ENCODE peak calls at places on chromosomes 11 and 22, in seven cellular contexts. G is cardiac fibroblast, I is foreskin fibroblast, B is AG04450, Y is spleen, V is GM06990, P is astrocyte of the spinal cord. R is an unnamed sample.

GRCh38 chr22:25645266-25645665 is 80.8 kb downstream of the GRK3 start:
- DNase-seq in G (peak), I (peak), B (no peak), Y (no peak), V (no peak), P (peak), R (peak)

GRCh38 chr11:12179521-12179920 is 69.1 kb downstream of the MICAL2 start:
- DNase-seq in G (no peak), I (peak), B (no peak), Y (no peak), V (no peak), P (no peak), R (no peak)

GRCh38 chr11:122215244-122215992 is 99.4 kb upstream of the BLID start:
- DNase-seq in G (peak), I (peak), B (peak), Y (peak), V (peak), P (peak), R (peak)

GRCh38 chr11:40280161-40281054 is 1179.0 kb downstream of the LRRC4C start:
- DNase-seq in G (no peak), I (no peak), B (no peak), Y (no peak), V (no peak), P (peak), R (no peak)

GRCh38 chr11:110338684-110339083 is 42.3 kb upstream of the RDX start:
- DNase-seq in G (no peak), I (no peak), B (no peak), Y (no peak), V (no peak), P (no peak), R (no peak)

GRCh38 chr11:73323464-73323863 is 15.4 kb downstream of the ARHGEF17 start:
- DNase-seq in G (peak), I (peak), B (no peak), Y (peak), V (no peak), P (peak), R (peak)

GRCh38 chr11:132402056-132402684 is 1031.8 kb downstream of the NTM start:
- DNase-seq in G (peak), I (peak), B (peak), Y (no peak), V (peak), P (peak), R (peak)

GRCh38 chr22:28246392-28246791 is 327.3 kb upstream of the PITPNB start:
- DNase-seq in G (peak), I (peak), B (no peak), Y (no peak), V (no peak), P (peak), R (peak)

GRCh38 chr11:833114-833791 is 501 bp downstream of the CD151 start:
- DNase-seq in G (peak), I (peak), B (no peak), Y (peak), V (peak), P (no peak), R (peak)

GRCh38 chr11:117705866-117706265 is 91.2 kb downstream of the DSCAML1 start:
- DNase-seq in G (no peak), I (no peak), B (no peak), Y (no peak), V (no peak), P (no peak), R (no peak)

GRCh38 chr11:110903830-110904229 is 191.6 kb upstream of the ARHGAP20 start:
- DNase-seq in G (peak), I (peak), B (no peak), Y (no peak), V (no peak), P (peak), R (peak)

GRCh38 chr11:34417203-34417602 is 21.5 kb upstream of the CAT start:
- DNase-seq in G (no peak), I (no peak), B (no peak), Y (no peak), V (no peak), P (no peak), R (no peak)

GRCh38 chr11:11095971-11096370 is 238.1 kb upstream of the ZBED5 start:
- DNase-seq in G (no peak), I (no peak), B (no peak), Y (no peak), V (no peak), P (no peak), R (no peak)

GRCh38 chr22:17472886-17473285 is 90.4 kb upstream of the SLC25A18 start:
- DNase-seq in G (no peak), I (no peak), B (no peak), Y (no peak), V (no peak), P (no peak), R (no peak)

GRCh38 chr11:102061276-102061675 is 14.0 kb downstream of the CFAP300 start:
- DNase-seq in G (peak), I (peak), B (no peak), Y (no peak), V (no peak), P (peak), R (peak)

GRCh38 chr11:18171377-18172000 is 1.1 kb upstream of the MRGPRX4 start:
- DNase-seq in G (peak), I (peak), B (no peak), Y (no peak), V (no peak), P (no peak), R (peak)

GRCh38 chr11:26849009-26849408 is 127.1 kb upstream of the SLC5A12 start:
- DNase-seq in G (peak), I (no peak), B (no peak), Y (no peak), V (no peak), P (no peak), R (no peak)

GRCh38 chr22:42693055-42693762 is 27.5 kb downstream of the A4GALT start:
- DNase-seq in G (no peak), I (no peak), B (no peak), Y (no peak), V (no peak), P (no peak), R (no peak)

GRCh38 chr22:34236527-34236926 is 316.3 kb upstream of the LARGE1 start:
- DNase-seq in G (no peak), I (no peak), B (no peak), Y (no peak), V (no peak), P (no peak), R (no peak)

GRCh38 chr22:27100789-27101188 is 443.4 kb downstream of the MIAT start:
- DNase-seq in G (peak), I (peak), B (no peak), Y (no peak), V (no peak), P (peak), R (peak)

GRCh38 chr11:60985991-60986915 is 14.8 kb downstream of the CD6 start:
- DNase-seq in G (no peak), I (peak), B (peak), Y (peak), V (no peak), P (peak), R (peak)

GRCh38 chr11:8109675-8110074 is 28.7 kb downstream of the TUB start:
- DNase-seq in G (no peak), I (no peak), B (no peak), Y (no peak), V (no peak), P (no peak), R (no peak)

GRCh38 chr11:115645631-115646271 is 141.5 kb upstream of the CADM1 start:
- DNase-seq in G (no peak), I (no peak), B (no peak), Y (no peak), V (no peak), P (no peak), R (no peak)

DNA sequence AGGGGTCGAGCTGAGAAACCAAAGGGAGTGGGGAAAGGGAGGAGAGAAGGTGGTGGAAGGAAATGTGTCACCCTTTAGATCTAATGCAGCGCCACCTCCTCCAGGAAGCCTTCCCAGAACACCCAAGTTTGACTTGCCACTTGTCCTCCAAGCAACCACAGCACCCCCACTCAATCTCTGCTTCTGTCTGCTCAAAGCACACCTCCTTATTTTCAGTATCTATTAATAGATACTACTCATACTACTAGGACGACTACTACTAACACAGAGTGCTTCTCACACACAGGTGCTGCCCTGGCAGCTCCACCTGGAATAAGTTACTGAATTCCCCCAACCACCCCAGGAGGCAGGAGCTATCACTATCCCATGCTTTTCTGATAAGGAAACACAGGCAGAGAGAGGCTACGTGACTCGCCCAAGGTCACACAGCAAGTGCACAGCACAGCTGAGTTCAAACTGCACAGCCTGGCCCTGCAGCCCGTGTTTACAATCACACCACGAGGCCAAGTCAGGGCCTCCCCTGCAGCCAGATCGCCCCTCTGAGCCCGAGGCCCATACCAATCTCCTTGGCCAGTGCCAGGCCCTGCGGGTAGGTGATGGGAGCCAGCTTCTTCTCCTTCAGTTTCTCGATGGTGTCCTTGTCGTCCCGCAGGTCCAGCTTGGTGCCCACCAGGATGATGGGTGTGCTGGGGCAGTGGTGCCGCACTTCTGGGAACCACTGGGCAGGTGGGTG is 13.2 kb downstream of the RAC2 start:
- DNase-seq in G (no peak), I (peak), B (no peak), Y (peak), V (peak), P (no peak), R (peak)
- TF ChIP-seq CTCF in G (no peak), I (no peak), B (no peak), Y (no peak), V (no peak), P (no peak), R (no peak)

DNA sequence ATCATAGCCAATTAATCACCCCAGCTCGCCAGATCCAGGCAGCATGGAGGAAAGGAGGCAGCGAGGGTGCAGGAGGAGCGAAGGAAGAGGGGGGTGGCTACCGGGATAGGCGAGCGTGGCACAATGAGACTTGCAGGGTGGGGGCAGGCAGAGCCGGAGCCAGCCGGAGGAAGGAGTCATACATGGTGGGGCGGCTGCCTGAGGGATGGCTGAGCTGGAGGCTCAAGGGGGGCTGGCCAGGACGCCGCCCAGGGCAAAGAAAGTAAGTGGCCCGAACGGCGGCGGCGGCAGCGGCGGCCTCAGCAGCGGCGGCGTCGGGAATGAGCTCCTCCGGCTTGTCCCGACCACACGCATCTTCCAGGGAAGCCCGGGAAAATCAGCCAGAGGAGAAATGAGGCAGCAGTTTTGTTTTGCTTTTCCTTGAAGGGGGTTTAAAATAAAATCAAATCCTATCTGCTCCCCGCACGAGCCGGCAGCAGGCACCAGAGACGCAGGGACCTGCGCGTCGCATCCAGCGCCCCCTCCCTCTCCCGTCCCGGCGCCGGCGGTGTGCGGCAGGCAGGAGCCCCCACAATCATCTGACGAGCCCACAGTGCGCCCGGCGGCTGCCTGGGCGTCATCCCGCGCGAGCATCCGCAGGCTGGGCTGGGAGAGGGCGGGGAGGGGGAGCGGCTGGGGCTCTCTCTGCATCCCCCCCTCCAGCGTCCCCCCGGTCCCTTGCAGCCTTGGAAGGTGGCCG is 263.6 kb downstream of the CTTN start:
- DNase-seq in G (peak), I (peak), B (no peak), Y (no peak), V (no peak), P (peak), R (no peak)
- H3K4me3 ChIP-seq in G (no peak), I (peak), B (peak), Y (peak), V (no peak), P (peak), R (no peak)

GRCh38 chr11:4626207-4627105 is 10.8 kb upstream of the OR51D1 start:
- DNase-seq in G (peak), I (peak), B (peak), Y (no peak), V (peak), P (peak), R (peak)
- TF ChIP-seq CTCF in G (peak), I (peak), B (peak), Y (peak), V (peak), P (peak), R (peak)

GRCh38 chr11:113475160-113475761 is at the start of gene DRD2:
- DNase-seq in G (peak), I (peak), B (no peak), Y (no peak), V (no peak), P (no peak), R (peak)
- H3K4me3 ChIP-seq in G (no peak), I (no peak), B (no peak), Y (no peak), V (no peak), P (no peak), R (no peak)

GRCh38 chr11:81207421-81208054 is 1526.1 kb downstream of the FAM181B start:
- DNase-seq in G (no peak), I (no peak), B (no peak), Y (peak), V (no peak), P (no peak), R (no peak)
- TF ChIP-seq CTCF in G (no peak), I (no peak), B (no peak), Y (no peak), V (no peak), P (no peak), R (no peak)

DNA sequence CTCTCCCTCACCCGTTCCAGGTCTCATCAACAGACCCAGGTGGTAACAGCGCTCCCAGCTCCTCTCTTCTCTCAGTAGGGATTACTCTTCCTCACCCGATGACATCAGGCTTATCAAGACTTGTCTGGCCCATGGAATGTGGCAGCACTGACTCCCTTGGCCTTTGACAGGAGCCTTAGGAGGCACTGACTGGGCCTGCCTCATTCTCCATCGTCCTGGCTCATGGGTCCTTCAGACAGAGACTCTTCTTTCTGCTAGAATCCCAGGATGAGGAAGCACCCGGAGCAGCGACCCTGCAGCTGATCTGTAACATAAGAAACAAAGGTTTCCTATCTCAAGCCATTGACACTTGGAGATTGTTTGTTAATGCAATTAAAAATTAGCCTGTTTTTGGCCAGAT is 1063.6 kb downstream of the TBC1D22A start:
- DNase-seq in G (no peak), I (no peak), B (no peak), Y (no peak), V (no peak), P (no peak), R (no peak)
- H3K4me3 ChIP-seq in G (no peak), I (no peak), B (no peak), Y (no peak), V (no peak), P (no peak), R (no peak)

DNA sequence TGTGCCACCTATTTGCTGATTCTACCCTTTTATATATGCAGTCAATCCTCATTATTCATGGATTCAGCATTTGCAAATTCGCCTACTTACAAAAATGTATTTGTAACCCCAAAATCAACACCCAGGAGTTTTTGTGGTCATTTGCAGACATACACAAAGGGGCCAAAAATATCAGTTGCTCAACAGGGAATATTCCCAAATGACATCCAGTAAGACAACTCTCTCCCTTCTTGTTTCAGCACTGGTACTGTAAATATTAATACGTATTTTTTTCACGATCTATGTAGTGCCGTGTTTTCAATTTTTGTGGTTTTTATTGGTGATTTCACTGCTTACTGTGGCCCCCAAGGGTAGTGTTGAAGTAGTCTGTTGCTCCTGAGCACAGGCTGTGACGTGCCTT is 11.8 kb upstream of the CAVIN3 start:
- DNase-seq in G (no peak), I (no peak), B (no peak), Y (no peak), V (no peak), P (no peak), R (no peak)
- TF ChIP-seq CTCF in G (no peak), I (no peak), B (no peak), Y (no peak), V (no peak), P (no peak), R (no peak)